ENCODE peak calls at places on chromosomes 2 and 18, in four cellular contexts. Z is PC-9; D is CD8-positive, alpha-beta T cell; K is hepatocyte. S is an unnamed sample. For H3K9me3, the result is how much of the 10 kb centered on the place peaks cover.

GRCh38 chr2:227608469-227609338 is 5.9 kb downstream of the SCYGR3 start:
- DNase-seq in Z (no peak), D (no peak), K (no peak), S (no peak)

GRCh38 chr2:222939208-222939846 is 78.5 kb downstream of the ACSL3 start:
- DNase-seq in Z (peak), D (peak), K (peak), S (no peak)

GRCh38 chr18:9782073-9782857 is 74.2 kb downstream of the RAB31 start:
- DNase-seq in Z (no peak), D (no peak), K (peak), S (peak)

GRCh38 chr2:224990717-224991116 is 51.6 kb downstream of the DOCK10 start:
- DNase-seq in Z (no peak), D (no peak), K (no peak), S (no peak)

GRCh38 chr2:122029456-122029855 is 274.0 kb downstream of the TSN start:
- DNase-seq in Z (no peak), D (no peak), K (no peak), S (no peak)

GRCh38 chr18:76565238-76566173 is 70.5 kb upstream of the ZNF516 start:
- DNase-seq in Z (peak), D (no peak), K (peak), S (peak)

GRCh38 chr2:121480826-121481225 is 49.9 kb upstream of the RNU4ATAC start:
- DNase-seq in Z (no peak), D (no peak), K (peak), S (peak)

GRCh38 chr2:100988630-100989417 is 13.3 kb upstream of the RPL31 start:
- DNase-seq in Z (no peak), D (no peak), K (no peak), S (no peak)

GRCh38 chr18:43661570-43661969 is 384.3 kb upstream of the SYT4 start:
- DNase-seq in Z (peak), D (no peak), K (peak), S (peak)

GRCh38 chr18:61398961-61399632 is 65.9 kb downstream of the CDH20 start:
- DNase-seq in Z (no peak), D (no peak), K (no peak), S (peak)

GRCh38 chr2:196068271-196069209 is at the start of gene DNAH7:
- DNase-seq in Z (peak), D (peak), K (peak), S (peak)
- H3K27ac ChIP-seq in Z (no peak), D (peak), K (peak), S (peak)

DNA sequence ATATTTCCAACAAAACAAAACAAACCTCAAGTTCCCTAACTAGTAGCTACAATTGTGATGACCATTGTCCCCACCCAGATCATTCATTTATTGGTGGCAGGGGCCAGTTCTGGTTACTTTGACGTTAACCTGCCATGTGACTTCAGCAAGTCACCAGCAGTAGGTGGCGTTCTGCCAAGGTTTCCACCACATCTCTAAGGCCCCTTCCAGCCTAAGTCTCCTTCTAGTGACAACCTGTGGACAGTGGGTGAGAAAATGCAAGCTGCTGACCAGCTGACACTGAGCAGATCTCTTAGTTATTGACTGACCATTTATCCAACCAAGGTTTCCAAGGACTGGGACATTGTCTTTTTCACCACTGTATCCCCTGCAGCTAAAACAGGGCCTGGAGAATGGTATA is 98.4 kb downstream of the GPR39 start:
- DNase-seq in Z (no peak), D (no peak), K (peak), S (no peak)
- H3K9me3 ChIP-seq in Z (under half), D (under half), K (under half), S (under half)

GRCh38 chr2:74328573-74328972 is 14.6 kb downstream of the SLC4A5 start:
- DNase-seq in Z (no peak), D (no peak), K (no peak), S (no peak)

GRCh38 chr2:74334931-74335333 is 8.3 kb downstream of the SLC4A5 start:
- DNase-seq in Z (peak), D (peak), K (peak), S (peak)

GRCh38 chr2:74332550-74333174 is 10.6 kb downstream of the SLC4A5 start:
- DNase-seq in Z (no peak), D (no peak), K (no peak), S (no peak)

GRCh38 chr2:74333896-74334586 is 9.2 kb downstream of the SLC4A5 start:
- DNase-seq in Z (no peak), D (no peak), K (no peak), S (no peak)

GRCh38 chr2:74333175-74333574 is 10.0 kb downstream of the SLC4A5 start:
- DNase-seq in Z (peak), D (no peak), K (peak), S (peak)
- TF ChIP-seq CTCF in Z (peak), D (no peak), K (peak), S (peak)

GRCh38 chr2:180146114-180146513 is 139.0 kb upstream of the CWC22 start:
- DNase-seq in Z (no peak), D (no peak), K (no peak), S (no peak)
- H3K27ac ChIP-seq in Z (no peak), D (no peak), K (no peak), S (no peak)

GRCh38 chr2:144468823-144469595 is 50.9 kb downstream of the ZEB2 start:
- DNase-seq in Z (no peak), D (no peak), K (no peak), S (no peak)

GRCh38 chr2:144464730-144465129 is 55.2 kb downstream of the ZEB2 start:
- DNase-seq in Z (no peak), D (no peak), K (peak), S (no peak)

GRCh38 chr2:144467479-144468210 is 52.3 kb downstream of the ZEB2 start:
- DNase-seq in Z (no peak), D (no peak), K (no peak), S (no peak)

GRCh38 chr2:144466637-144467036 is 53.3 kb downstream of the ZEB2 start:
- DNase-seq in Z (no peak), D (no peak), K (no peak), S (no peak)

GRCh38 chr2:144465723-144466122 is 54.2 kb downstream of the ZEB2 start:
- DNase-seq in Z (no peak), D (no peak), K (no peak), S (no peak)
- H3K9me3 ChIP-seq in Z (under half), D (under half), K (under half), S (under half)

GRCh38 chr2:10432315-10433181 is 15.6 kb downstream of the ODC1 start:
- DNase-seq in Z (no peak), D (no peak), K (peak), S (no peak)

GRCh38 chr2:10433948-10434884 is 13.9 kb downstream of the ODC1 start:
- DNase-seq in Z (no peak), D (no peak), K (no peak), S (no peak)

GRCh38 chr2:10433264-10433947 is 14.7 kb downstream of the ODC1 start:
- DNase-seq in Z (no peak), D (no peak), K (no peak), S (no peak)

GRCh38 chr2:10430886-10431622 is 17.1 kb downstream of the ODC1 start:
- DNase-seq in Z (no peak), D (no peak), K (no peak), S (no peak)

GRCh38 chr2:10431797-10432196 is 16.3 kb downstream of the ODC1 start:
- DNase-seq in Z (no peak), D (no peak), K (no peak), S (no peak)
- TF ChIP-seq CTCF in Z (no peak), D (no peak), K (no peak), S (no peak)

GRCh38 chr2:197795277-197795676 is 9.1 kb upstream of the PLCL1 start:
- DNase-seq in Z (no peak), D (no peak), K (no peak), S (no peak)

GRCh38 chr2:197793456-197793855 is 8.3 kb upstream of the BOLL start:
- DNase-seq in Z (no peak), D (no peak), K (no peak), S (no peak)

GRCh38 chr2:197799072-197799471 is 5.3 kb upstream of the PLCL1 start:
- DNase-seq in Z (no peak), D (no peak), K (no peak), S (no peak)

GRCh38 chr2:197800091-197800490 is 4.3 kb upstream of the PLCL1 start:
- DNase-seq in Z (no peak), D (no peak), K (no peak), S (no peak)

GRCh38 chr2:197798187-197798586 is 6.2 kb upstream of the PLCL1 start:
- DNase-seq in Z (no peak), D (no peak), K (no peak), S (no peak)
- H3K27ac ChIP-seq in Z (no peak), D (no peak), K (no peak), S (no peak)

GRCh38 chr2:145412155-145412554 is 892.2 kb upstream of the ZEB2 start:
- DNase-seq in Z (no peak), D (no peak), K (no peak), S (no peak)
- H3K9me3 ChIP-seq in Z (under half), D (under half), K (under half), S (under half)

S was measured in AG04450.